ENCODE peak calls at places on chromosome 22, in six cellular contexts. O is right cardiac atrium, V is aorta, Q is PC-3, G is A549, N is right atrium auricular region. J is an unnamed sample.

GRCh38 chr22:38412435-38413084 is 42.4 kb downstream of the KCNJ4 start:
- DNase-seq in O (peak; percentile 75), V (no peak), Q (no peak), G (no peak), N (peak; percentile 57), J (no peak)

GRCh38 chr22:38318792-38319773 is 1.9 kb upstream of the CSNK1E start:
- DNase-seq in O (no peak), V (no peak), Q (no peak), G (no peak), N (no peak), J (no peak)

GRCh38 chr22:22047266-22047665 is 64.7 kb upstream of the TOP3B start:
- DNase-seq in O (no peak), V (no peak), Q (no peak), G (no peak), N (no peak), J (no peak)

GRCh38 chr22:33221566-33221965 is 163.4 kb upstream of the SYN3 start:
- DNase-seq in O (no peak), V (no peak), Q (no peak), G (no peak), N (no peak), J (peak; percentile 68)

GRCh38 chr22:21015051-21016006 is at the start of gene P2RX6:
- DNase-seq in O (peak; percentile 91), V (peak; percentile 72), Q (peak; percentile 17), G (no peak), N (no peak), J (peak; percentile 53)

GRCh38 chr22:20904008-20904979 is 12.9 kb upstream of the CRKL start:
- DNase-seq in O (no peak), V (no peak), Q (peak; percentile 91), G (peak; percentile 82), N (peak; percentile 62), J (peak; percentile 97)

GRCh38 chr22:42918500-42918899 is 61.4 kb upstream of the ARFGAP3 start:
- DNase-seq in O (no peak), V (no peak), Q (no peak), G (no peak), N (no peak), J (no peak)

GRCh38 chr22:47022475-47022874 is 260.0 kb downstream of the TBC1D22A start:
- DNase-seq in O (no peak), V (no peak), Q (no peak), G (no peak), N (no peak), J (no peak)

GRCh38 chr22:28780296-28780695 is 7.8 kb downstream of the CCDC117 start:
- DNase-seq in O (no peak), V (no peak), Q (no peak), G (no peak), N (no peak), J (no peak)

GRCh38 chr22:41775976-41776375 is 24.5 kb upstream of the CCDC134 start:
- DNase-seq in O (no peak), V (no peak), Q (no peak), G (no peak), N (no peak), J (no peak)

GRCh38 chr22:22576244-22576988 is 17.4 kb upstream of the PRAME start:
- DNase-seq in O (peak; percentile 68), V (peak; percentile 62), Q (peak; percentile 64), G (peak; percentile 55), N (no peak), J (peak; percentile 61)

GRCh38 chr22:45552580-45553332 is 50.1 kb downstream of the FBLN1 start:
- DNase-seq in O (peak; percentile 85), V (peak; percentile 86), Q (no peak), G (no peak), N (no peak), J (peak; percentile 77)

GRCh38 chr22:41181349-41182241 is 23.5 kb upstream of the L3MBTL2 start:
- DNase-seq in O (no peak), V (peak; percentile 51), Q (peak; percentile 49), G (no peak), N (no peak), J (no peak)

GRCh38 chr22:42326786-42327185 is 56.3 kb upstream of the TCF20 start:
- DNase-seq in O (no peak), V (no peak), Q (no peak), G (no peak), N (no peak), J (no peak)

GRCh38 chr22:50465531-50465930 is 9.3 kb downstream of the SBF1 start:
- DNase-seq in O (no peak), V (no peak), Q (no peak), G (no peak), N (no peak), J (no peak)

GRCh38 chr22:40263191-40263590 is 83.1 kb upstream of the ADSL start:
- DNase-seq in O (peak; percentile 66), V (peak; percentile 73), Q (no peak), G (no peak), N (peak; percentile 71), J (no peak)

GRCh38 chr22:28414017-28414416 is 265.6 kb downstream of the TTC28 start:
- DNase-seq in O (no peak), V (no peak), Q (no peak), G (no peak), N (no peak), J (no peak)

GRCh38 chr22:28792491-28793383 is 7.6 kb downstream of the XBP1 start:
- DNase-seq in O (no peak), V (no peak), Q (no peak), G (no peak), N (no peak), J (no peak)

GRCh38 chr22:47624277-47625012 is 862.0 kb downstream of the TBC1D22A start:
- DNase-seq in O (peak; percentile 37), V (no peak), Q (no peak), G (no peak), N (peak; percentile 52), J (no peak)

GRCh38 chr22:38853149-38853548 is 9.3 kb upstream of the NPTXR start:
- DNase-seq in O (peak; percentile 5), V (no peak), Q (no peak), G (no peak), N (no peak), J (no peak)

GRCh38 chr22:37633082-37633692 is 6.3 kb upstream of the SH3BP1 start:
- DNase-seq in O (no peak), V (no peak), Q (no peak), G (no peak), N (no peak), J (no peak)

GRCh38 chr22:45648320-45649070 is 23.1 kb upstream of the ATXN10 start:
- DNase-seq in O (peak; percentile 38), V (no peak), Q (no peak), G (no peak), N (no peak), J (no peak)

GRCh38 chr22:50641696-50642607 is 14.0 kb upstream of the ARSA start:
- DNase-seq in O (peak; percentile 83), V (no peak), Q (no peak), G (no peak), N (no peak), J (peak; percentile 52)

GRCh38 chr22:50160947-50161346 is 9.6 kb upstream of the PANX2 start:
- DNase-seq in O (peak; percentile 25), V (no peak), Q (no peak), G (no peak), N (no peak), J (no peak)

GRCh38 chr22:45069925-45070324 is 60.1 kb upstream of the PHF21B start:
- DNase-seq in O (no peak), V (no peak), Q (peak; percentile 49), G (no peak), N (no peak), J (no peak)

DNA sequence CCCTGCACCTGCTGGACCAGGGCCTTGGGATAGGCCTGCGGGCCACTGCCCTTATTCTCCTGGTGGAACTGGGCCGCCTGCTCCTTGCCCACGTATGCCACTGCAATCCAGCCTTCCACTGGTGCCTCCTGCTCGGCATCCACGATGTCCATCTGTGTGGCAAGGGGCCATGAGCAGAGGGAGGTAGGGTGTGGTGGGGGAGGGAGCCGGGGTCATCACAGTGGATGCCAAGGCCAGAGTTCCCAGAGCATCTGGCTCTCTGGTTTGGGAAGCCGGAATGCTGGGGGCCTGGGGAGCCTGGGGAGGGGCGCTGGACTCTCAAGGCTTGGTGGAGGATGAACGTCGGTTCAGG is 627 bp downstream of the RNF215 start:
- DNase-seq in O (no peak), V (peak; percentile 54), Q (no peak), G (no peak), N (no peak), J (no peak)
- H3K4me3 ChIP-seq in O (peak overlapping the region; percentile 85), V (peak overlapping the region; percentile 88), Q (peak overlapping the region; percentile 76), G (peak overlapping the region; percentile 70), N (peak overlapping the region; percentile 54), J (peak overlapping the region; percentile 83)

DNA sequence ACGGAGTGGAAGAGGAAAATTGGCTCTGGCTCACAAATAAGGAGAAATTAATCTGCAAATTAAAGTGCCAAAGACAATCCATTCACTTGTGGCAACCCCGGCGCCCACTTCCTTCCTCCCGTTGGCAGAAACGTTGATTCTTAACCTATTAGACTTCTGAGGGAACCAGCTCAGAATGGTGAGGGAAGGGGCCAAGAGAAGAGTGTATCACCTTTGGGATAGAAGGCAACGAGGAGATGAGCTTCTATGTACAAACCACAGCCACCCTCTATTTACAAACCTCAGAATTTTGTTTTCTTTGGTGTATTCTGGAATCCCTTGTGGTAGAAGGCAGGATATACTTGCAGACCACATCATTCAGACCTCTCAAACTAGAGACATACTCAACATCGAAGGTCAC is 1.1 kb downstream of the MB start:
- DNase-seq in O (no peak), V (no peak), Q (no peak), G (no peak), N (no peak), J (no peak)
- H3K4me1 ChIP-seq in O (no peaks in the 10 kb centered on the region), V (no peaks in the 10 kb centered on the region), Q (peaks cover 1% of the 10 kb centered on the region), G (peaks cover 7% of the 10 kb centered on the region), N (no peaks in the 10 kb centered on the region), J (peaks cover 7% of the 10 kb centered on the region)

GRCh38 chr22:26580240-26580962 is 9.5 kb downstream of the TPST2 start:
- DNase-seq in O (no peak), V (no peak), Q (no peak), G (no peak), N (no peak), J (no peak)
- H3K4me3 ChIP-seq in O (no peak overlapping the region), V (no peak overlapping the region), Q (no peak overlapping the region), G (no peak overlapping the region), N (no peak overlapping the region), J (no peak overlapping the region)

DNA sequence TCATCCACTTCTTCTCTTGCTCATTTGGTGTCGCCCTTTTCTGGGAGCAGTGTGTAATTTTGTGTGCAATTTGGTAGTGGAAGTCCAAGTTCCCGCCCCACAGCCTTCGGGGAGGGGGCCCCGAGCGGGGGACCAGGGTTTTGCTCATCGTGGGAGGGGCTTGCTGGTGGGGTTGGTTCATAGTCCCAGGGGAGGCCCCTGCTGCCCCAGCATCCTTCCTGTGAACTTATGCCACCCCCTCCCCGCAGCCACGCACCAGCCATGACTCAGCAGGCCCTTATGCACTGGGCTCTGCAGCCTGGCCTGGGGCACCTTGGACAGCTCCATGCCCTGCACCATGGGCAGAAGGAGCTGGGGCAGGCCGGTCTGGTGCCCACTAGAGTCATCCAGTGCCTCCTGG is 1183.6 kb downstream of the BRD1 start:
- DNase-seq in O (peak; percentile 37), V (no peak), Q (no peak), G (peak; percentile 18), N (no peak), J (peak; percentile 0)
- H3K4me1 ChIP-seq in O (no peaks in the 10 kb centered on the region), V (no peaks in the 10 kb centered on the region), Q (no peaks in the 10 kb centered on the region), G (no peaks in the 10 kb centered on the region), N (no peaks in the 10 kb centered on the region), J (no peaks in the 10 kb centered on the region)

GRCh38 chr22:19361501-19362103 is 69.9 kb downstream of the HIRA start:
- DNase-seq in O (no peak), V (no peak), Q (no peak), G (no peak), N (peak; percentile 44), J (no peak)
- H3K4me3 ChIP-seq in O (no peak overlapping the region), V (no peak overlapping the region), Q (no peak overlapping the region), G (no peak overlapping the region), N (no peak overlapping the region), J (no peak overlapping the region)